ENCODE peak calls at places on chromosomes 12 and 14, in nine cellular contexts. T, J, Y, Z, E, A, S, I and Q are unnamed samples.

GRCh38 chr12:88544991-88545684 is 35.1 kb downstream of the KITLG start:
- DNase-seq in T (no peak), J (no peak), Y (no peak), Z (no peak), E (no peak), A (peak; percentile 50), S (peak; percentile 72), I (no peak), Q (no peak)

GRCh38 chr12:116918464-116918863 is 7.7 kb downstream of the FBXW8 start:
- DNase-seq in T (no peak), J (no peak), Y (no peak), Z (no peak), E (no peak), A (no peak), S (no peak), I (no peak), Q (no peak)

GRCh38 chr14:38197001-38197760 is 10.5 kb upstream of the SSTR1 start:
- DNase-seq in T (no peak), J (no peak), Y (peak; percentile 22), Z (no peak), E (no peak), A (peak; percentile 28), S (no peak), I (no peak), Q (peak; percentile 3)

GRCh38 chr12:52693261-52693660 is 10.1 kb downstream of the KRT77 start:
- DNase-seq in T (no peak), J (no peak), Y (no peak), Z (no peak), E (no peak), A (no peak), S (no peak), I (no peak), Q (no peak)

GRCh38 chr12:15534322-15534721 is 212.0 kb downstream of the PTPRO start:
- DNase-seq in T (no peak), J (no peak), Y (peak; percentile 41), Z (no peak), E (no peak), A (no peak), S (no peak), I (no peak), Q (no peak)

GRCh38 chr14:72094844-72095582 is 162.8 kb downstream of the RGS6 start:
- DNase-seq in T (no peak), J (no peak), Y (no peak), Z (no peak), E (no peak), A (no peak), S (no peak), I (no peak), Q (no peak)

GRCh38 chr14:102094101-102094500 is 7.3 kb upstream of the HSP90AA1 start:
- DNase-seq in T (no peak), J (no peak), Y (no peak), Z (no peak), E (no peak), A (no peak), S (no peak), I (no peak), Q (no peak)

GRCh38 chr12:67034110-67034879 is 234.9 kb upstream of the CAND1 start:
- DNase-seq in T (no peak), J (no peak), Y (peak; percentile 29), Z (no peak), E (no peak), A (no peak), S (no peak), I (no peak), Q (peak; percentile 90)

GRCh38 chr12:27554421-27555186 is 30.6 kb downstream of the PPFIBP1 start:
- DNase-seq in T (peak; percentile 86), J (peak; percentile 49), Y (peak; percentile 61), Z (peak; percentile 72), E (peak; percentile 78), A (peak; percentile 69), S (no peak), I (peak; percentile 79), Q (peak; percentile 39)

DNA sequence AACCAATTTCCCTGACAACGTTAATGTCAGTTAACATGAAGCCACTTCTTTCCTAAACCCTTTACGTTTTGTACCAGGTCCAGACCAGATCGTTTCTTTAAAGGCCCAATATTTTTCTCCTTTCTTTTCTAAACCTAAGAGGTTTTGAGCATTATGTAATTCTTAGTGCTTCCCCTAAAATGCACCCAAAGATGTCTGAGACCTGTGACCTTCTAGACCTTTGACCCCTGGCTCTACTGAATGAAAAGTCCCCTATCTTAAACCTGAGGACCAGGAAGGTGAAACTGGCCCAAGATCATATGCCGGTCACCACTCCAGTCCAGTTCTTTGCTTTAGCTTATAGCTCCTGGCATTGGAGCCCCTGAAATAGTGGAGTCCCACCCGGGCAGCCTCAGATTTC is 211.4 kb downstream of the SLC41A2 start:
- DNase-seq in T (no peak), J (no peak), Y (no peak), Z (no peak), E (no peak), A (no peak), S (no peak), I (no peak), Q (no peak)
- TF ChIP-seq CTCF in T (no peak), J (no peak), Y (no peak), Z (no peak), E (no peak), A (no peak), S (no peak), I (no peak), Q (no peak)

DNA sequence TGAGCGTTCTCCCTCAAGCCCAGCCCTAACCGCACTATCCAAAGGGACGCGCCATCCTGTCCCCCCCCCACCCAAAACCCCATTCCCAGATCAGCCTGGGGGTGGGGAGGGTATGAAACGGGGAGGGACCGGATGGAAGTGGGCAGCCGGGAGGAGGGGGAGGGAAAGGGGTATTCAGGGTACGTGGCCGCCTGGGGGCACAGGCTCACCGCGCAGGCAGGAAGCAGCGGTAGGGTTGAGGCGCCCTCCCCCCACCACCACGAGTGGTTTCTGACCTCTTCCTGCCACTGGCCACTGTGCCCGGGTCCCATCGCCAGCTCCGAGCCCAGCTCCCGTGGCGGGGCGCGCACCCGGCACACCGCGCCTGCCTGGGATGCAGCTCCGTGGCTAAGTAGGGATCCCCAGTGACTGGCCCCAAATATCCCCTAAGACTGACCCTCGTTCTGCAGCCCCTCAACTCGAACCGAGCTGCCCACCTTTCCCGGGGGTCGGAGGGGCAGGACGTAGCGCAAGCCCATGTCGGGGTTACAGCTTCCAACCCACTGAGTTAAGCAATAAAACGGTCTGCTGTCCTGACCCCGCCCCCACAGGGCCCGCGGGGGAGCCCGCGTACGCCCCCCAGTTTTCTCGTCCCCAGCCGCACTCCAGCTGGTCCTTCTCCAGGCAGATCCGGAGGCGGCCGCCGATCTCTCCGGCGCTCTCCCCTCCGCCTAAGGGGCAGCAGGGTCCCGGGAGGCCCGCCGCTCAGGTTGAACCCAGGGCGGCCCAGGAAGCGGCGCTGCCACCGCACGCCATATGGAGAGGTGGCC is 1.2 kb downstream of the ACTN1 start:
- DNase-seq in T (peak; percentile 95), J (peak; percentile 82), Y (peak; percentile 97), Z (peak; percentile 37), E (peak; percentile 94), A (peak; percentile 94), S (peak; percentile 70), I (peak; percentile 61), Q (peak; percentile 91)
- TF ChIP-seq CTCF in T (no peak), J (peak; percentile 32), Y (no peak), Z (no peak), E (no peak), A (peak; percentile 2), S (no peak), I (no peak), Q (no peak)

GRCh38 chr14:100056964-100057817 is 8.0 kb upstream of the EVL start:
- DNase-seq in T (no peak), J (no peak), Y (peak; percentile 28), Z (no peak), E (no peak), A (peak; percentile 66), S (no peak), I (no peak), Q (peak; percentile 33)
- TF ChIP-seq CTCF in T (no peak), J (peak; percentile 46), Y (peak; percentile 25), Z (no peak), E (no peak), A (peak; percentile 37), S (peak; percentile 6), I (peak; percentile 14), Q (no peak)

DNA sequence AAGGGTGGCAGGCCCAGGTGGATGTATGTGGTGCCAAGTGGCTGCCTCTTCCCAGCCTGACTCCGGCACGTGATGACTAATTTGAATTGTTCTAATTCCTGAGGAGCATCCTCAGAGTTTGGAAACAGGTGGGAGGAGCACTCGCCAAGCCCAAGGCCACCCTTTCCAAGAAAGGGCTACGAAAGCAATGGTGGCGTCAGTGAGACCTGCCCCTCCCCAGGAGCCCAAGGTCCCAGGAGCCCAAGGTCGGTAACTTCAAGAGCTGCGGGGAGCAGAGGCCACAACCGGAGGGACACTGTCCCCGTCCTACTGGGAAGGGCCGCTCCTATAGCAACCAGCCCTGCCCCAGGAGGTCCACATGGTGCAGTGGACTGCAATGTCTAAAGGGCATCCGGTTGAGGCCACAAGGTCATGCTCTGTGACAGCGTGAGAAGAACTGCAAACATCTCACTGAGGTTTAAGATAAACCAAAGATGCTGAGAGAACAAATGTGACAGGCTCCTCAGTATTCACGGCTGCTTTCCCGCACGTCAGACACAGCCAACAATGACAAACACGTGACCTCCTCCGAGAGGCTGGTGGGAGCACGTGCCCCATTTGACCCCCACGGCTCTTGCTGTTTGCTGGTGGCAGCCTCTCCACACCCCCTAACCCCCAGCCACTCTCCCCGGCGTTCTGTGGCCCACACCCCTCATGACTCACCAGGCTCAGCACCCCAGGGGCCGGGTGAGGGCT is 79.6 kb downstream of the ITPK1 start:
- DNase-seq in T (peak; percentile 85), J (no peak), Y (peak; percentile 9), Z (peak; percentile 83), E (no peak), A (peak; percentile 43), S (no peak), I (no peak), Q (peak; percentile 78)
- TF ChIP-seq CTCF in T (no peak), J (no peak), Y (no peak), Z (no peak), E (no peak), A (no peak), S (no peak), I (no peak), Q (no peak)

DNA sequence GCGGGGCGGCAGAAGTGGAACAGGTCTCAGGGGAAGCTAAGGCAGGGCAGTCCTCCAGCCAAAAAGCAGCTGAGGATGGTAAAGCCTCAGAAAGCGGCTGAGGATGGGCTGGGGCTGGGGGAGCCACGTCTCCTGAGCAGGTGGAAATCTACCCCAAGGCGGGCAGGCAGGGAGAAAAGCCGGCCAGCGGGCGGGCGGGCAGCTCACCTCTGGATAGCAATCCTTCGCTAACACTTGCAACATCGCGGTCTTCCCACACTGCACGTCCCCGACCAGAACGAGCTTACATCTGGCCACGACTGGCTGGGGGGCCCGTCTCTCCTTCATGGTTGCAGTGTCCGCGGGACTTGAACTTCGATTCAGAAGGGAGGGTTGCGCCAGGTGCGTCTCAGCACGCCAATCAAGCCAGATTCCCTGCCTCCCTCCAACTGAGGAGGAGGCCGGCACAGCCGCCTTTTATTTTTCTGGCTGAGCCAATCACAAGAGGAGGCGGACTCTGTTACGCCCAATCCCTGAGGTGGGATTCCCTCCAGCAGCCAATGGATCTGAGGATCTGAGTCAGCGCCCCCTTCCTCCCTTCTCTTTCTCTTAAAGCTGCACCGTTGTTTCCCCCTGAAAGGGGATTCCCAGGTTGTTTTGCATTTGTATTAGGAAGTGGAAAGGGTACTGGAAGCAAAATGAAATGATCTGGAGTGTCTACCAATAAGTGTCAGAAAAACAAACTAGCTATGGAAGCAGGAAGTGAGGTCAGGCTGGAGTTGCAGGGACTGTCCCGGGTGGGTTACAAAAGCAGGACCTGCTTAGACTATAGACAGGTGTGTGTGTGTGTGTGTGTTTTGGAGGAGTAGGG is at the start of gene RND1:
- DNase-seq in T (peak; percentile 97), J (peak; percentile 92), Y (peak; percentile 90), Z (peak; percentile 93), E (peak; percentile 92), A (peak; percentile 92), S (peak; percentile 77), I (peak; percentile 91), Q (peak; percentile 95)
- TF ChIP-seq CTCF in T (no peak), J (no peak), Y (peak; percentile 13), Z (no peak), E (no peak), A (no peak), S (peak; percentile 8), I (no peak), Q (no peak)

GRCh38 chr12:43113153-43113552 is 438.9 kb downstream of the ADAMTS20 start:
- DNase-seq in T (no peak), J (no peak), Y (peak; percentile 46), Z (no peak), E (no peak), A (peak; percentile 48), S (peak; percentile 29), I (no peak), Q (no peak)
- TF ChIP-seq CTCF in T (no peak), J (no peak), Y (peak; percentile 22), Z (no peak), E (no peak), A (peak; percentile 12), S (peak; percentile 20), I (no peak), Q (no peak)